ENCODE peak calls at places on chromosomes 1 and 21, in five cellular contexts. One of them, this sample, is unnamed.
A peak's percentile ranks its signal among the peaks of the same experiment; 100 is the strongest.

GRCh38 chr1:51264470-51264869 is 28.4 kb downstream of the RNF11 start:
- DNase-seq in MM.1S: no peak
- DNase-seq in hepatocyte: peak; percentile 31
- DNase-seq in HCT116: peak; percentile 19
- DNase-seq in PC-3: peak; percentile 82
- DNase-seq in this sample: peak; percentile 49

GRCh38 chr1:93061895-93062792 is 16.9 kb upstream of the MTF2 start:
- DNase-seq in MM.1S: peak; percentile 57
- DNase-seq in hepatocyte: peak; percentile 63
- DNase-seq in HCT116: peak; percentile 47
- DNase-seq in PC-3: peak; percentile 67
- DNase-seq in this sample: peak; percentile 25

GRCh38 chr1:46401964-46402626 is 8.0 kb downstream of the FAAH start:
- DNase-seq in MM.1S: no peak
- DNase-seq in hepatocyte: peak; percentile 89
- DNase-seq in HCT116: peak; percentile 43
- DNase-seq in PC-3: peak; percentile 56
- DNase-seq in this sample: peak; percentile 88

GRCh38 chr21:34545079-34545884 is 33.3 kb upstream of the KCNE1 start:
- DNase-seq in MM.1S: peak; percentile 81
- DNase-seq in hepatocyte: peak; percentile 53
- DNase-seq in HCT116: peak; percentile 40
- DNase-seq in PC-3: peak; percentile 65
- DNase-seq in this sample: peak; percentile 65

GRCh38 chr1:36737767-36738166 is 255.1 kb upstream of the CSF3R start:
- DNase-seq in MM.1S: no peak
- DNase-seq in hepatocyte: no peak
- DNase-seq in HCT116: no peak
- DNase-seq in PC-3: no peak
- DNase-seq in this sample: no peak

GRCh38 chr1:236066828-236067386 is 2.0 kb upstream of the NID1 start:
- DNase-seq in MM.1S: peak; percentile 57
- DNase-seq in hepatocyte: no peak
- DNase-seq in HCT116: no peak
- DNase-seq in PC-3: no peak
- DNase-seq in this sample: no peak

GRCh38 chr1:56577859-56578663 is 1.3 kb downstream of the PLPP3 start:
- DNase-seq in MM.1S: peak; percentile 22
- DNase-seq in hepatocyte: peak; percentile 72
- DNase-seq in HCT116: no peak
- DNase-seq in PC-3: peak; percentile 66
- DNase-seq in this sample: no peak

GRCh38 chr1:83689900-83690868 is 308.7 kb downstream of the TTLL7 start:
- DNase-seq in MM.1S: no peak
- DNase-seq in hepatocyte: no peak
- DNase-seq in HCT116: no peak
- DNase-seq in PC-3: no peak
- DNase-seq in this sample: no peak

GRCh38 chr1:17119076-17119743 is at the start of gene PADI2:
- DNase-seq in MM.1S: peak; percentile 52
- DNase-seq in hepatocyte: peak; percentile 91
- DNase-seq in HCT116: peak; percentile 34
- DNase-seq in PC-3: peak; percentile 76
- DNase-seq in this sample: peak; percentile 54

GRCh38 chr1:87393437-87394085 is 64.9 kb downstream of the LMO4 start:
- DNase-seq in MM.1S: no peak
- DNase-seq in hepatocyte: no peak
- DNase-seq in HCT116: no peak
- DNase-seq in PC-3: no peak
- DNase-seq in this sample: no peak

GRCh38 chr1:19384772-19385187 is 72.7 kb downstream of the SLC66A1 start:
- DNase-seq in MM.1S: no peak
- DNase-seq in hepatocyte: peak; percentile 78
- DNase-seq in HCT116: no peak
- DNase-seq in PC-3: no peak
- DNase-seq in this sample: no peak

GRCh38 chr1:2358651-2359640 is 32.4 kb downstream of the MORN1 start:
- DNase-seq in MM.1S: no peak
- DNase-seq in hepatocyte: no peak
- DNase-seq in HCT116: no peak
- DNase-seq in PC-3: no peak
- DNase-seq in this sample: no peak

GRCh38 chr1:201140235-201140940 is 13.4 kb upstream of the ASCL5 start:
- DNase-seq in MM.1S: no peak
- DNase-seq in hepatocyte: no peak
- DNase-seq in HCT116: no peak
- DNase-seq in PC-3: no peak
- DNase-seq in this sample: no peak

GRCh38 chr21:18620421-18620820 is 216.8 kb upstream of the TMPRSS15 start:
- DNase-seq in MM.1S: peak; percentile 74
- DNase-seq in hepatocyte: no peak
- DNase-seq in HCT116: no peak
- DNase-seq in PC-3: no peak
- DNase-seq in this sample: no peak

GRCh38 chr1:10992864-10993263 is 19.6 kb upstream of the TARDBP start:
- DNase-seq in MM.1S: no peak
- DNase-seq in hepatocyte: no peak
- DNase-seq in HCT116: no peak
- DNase-seq in PC-3: no peak
- DNase-seq in this sample: no peak

GRCh38 chr1:7366955-7367665 is 404.0 kb upstream of the VAMP3 start:
- DNase-seq in MM.1S: no peak
- DNase-seq in hepatocyte: peak; percentile 39
- DNase-seq in HCT116: no peak
- DNase-seq in PC-3: no peak
- DNase-seq in this sample: no peak

GRCh38 chr1:81695741-81696140 is 105.0 kb upstream of the ADGRL2 start:
- DNase-seq in MM.1S: no peak
- DNase-seq in hepatocyte: peak; percentile 36
- DNase-seq in HCT116: no peak
- DNase-seq in PC-3: peak; percentile 66
- DNase-seq in this sample: no peak

GRCh38 chr1:85091647-85092295 is 43.5 kb upstream of the MCOLN3 start:
- DNase-seq in MM.1S: no peak
- DNase-seq in hepatocyte: no peak
- DNase-seq in HCT116: no peak
- DNase-seq in PC-3: no peak
- DNase-seq in this sample: no peak

GRCh38 chr1:54543729-54544496 is 4.1 kb upstream of the ACOT11 start:
- DNase-seq in MM.1S: no peak
- DNase-seq in hepatocyte: no peak
- DNase-seq in HCT116: no peak
- DNase-seq in PC-3: no peak
- DNase-seq in this sample: no peak

GRCh38 chr1:2609271-2610035 is 22.9 kb downstream of the PRXL2B start:
- DNase-seq in MM.1S: no peak
- DNase-seq in hepatocyte: no peak
- DNase-seq in HCT116: no peak
- DNase-seq in PC-3: no peak
- DNase-seq in this sample: no peak

GRCh38 chr1:237562247-237562823 is 328.4 kb downstream of the ZP4 start:
- DNase-seq in MM.1S: peak; percentile 80
- DNase-seq in hepatocyte: peak; percentile 91
- DNase-seq in HCT116: no peak
- DNase-seq in PC-3: peak; percentile 84
- DNase-seq in this sample: no peak

GRCh38 chr21:33801424-33802405 is 113.9 kb downstream of the ATP5PO start:
- DNase-seq in MM.1S: peak; percentile 83
- DNase-seq in hepatocyte: peak; percentile 22
- DNase-seq in HCT116: peak; percentile 44
- DNase-seq in PC-3: peak; percentile 98
- DNase-seq in this sample: peak; percentile 72

GRCh38 chr1:84199257-84199656 is 55.2 kb downstream of the PRKACB start:
- DNase-seq in MM.1S: no peak
- DNase-seq in hepatocyte: no peak
- DNase-seq in HCT116: no peak
- DNase-seq in PC-3: no peak
- DNase-seq in this sample: no peak

GRCh38 chr1:207993477-207994445 is 82.8 kb upstream of the CD34 start:
- DNase-seq in MM.1S: peak; percentile 32
- DNase-seq in hepatocyte: no peak
- DNase-seq in HCT116: no peak
- DNase-seq in PC-3: peak; percentile 37
- DNase-seq in this sample: no peak

GRCh38 chr1:217562229-217562878 is 68.5 kb downstream of the GPATCH2 start:
- DNase-seq in MM.1S: no peak
- DNase-seq in hepatocyte: no peak
- DNase-seq in HCT116: no peak
- DNase-seq in PC-3: peak; percentile 97
- DNase-seq in this sample: peak; percentile 80

GRCh38 chr1:169427081-169427611 is at the start of gene CCDC181:
- DNase-seq in MM.1S: peak; percentile 53
- DNase-seq in hepatocyte: peak; percentile 78
- DNase-seq in HCT116: no peak
- DNase-seq in PC-3: no peak
- DNase-seq in this sample: no peak

GRCh38 chr1:89911186-89911976 is 83.5 kb upstream of the ZNF326 start:
- DNase-seq in MM.1S: no peak
- DNase-seq in hepatocyte: no peak
- DNase-seq in HCT116: no peak
- DNase-seq in PC-3: no peak
- DNase-seq in this sample: no peak

DNA sequence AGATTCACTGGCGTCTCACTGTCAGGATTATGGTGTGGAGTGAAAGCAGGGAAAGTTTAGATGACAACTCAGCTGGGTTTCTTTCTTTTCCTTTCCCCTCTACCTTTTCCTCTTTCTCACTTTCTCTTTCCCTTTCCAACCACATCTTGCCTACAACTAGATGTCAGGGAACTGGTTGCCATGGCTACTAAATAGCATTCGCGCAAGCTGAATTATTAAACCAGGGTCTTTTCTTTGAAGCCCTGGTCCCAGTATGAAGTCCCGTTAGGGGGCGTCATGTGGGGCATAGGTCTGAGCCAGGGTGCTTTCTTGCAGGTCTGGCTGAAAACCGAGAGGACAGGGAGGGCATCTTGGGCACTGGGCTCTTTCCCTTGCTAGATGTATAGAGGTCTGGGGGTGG is 168.4 kb upstream of the CACNA1E start:
- DNase-seq in MM.1S: no peak
- DNase-seq in hepatocyte: no peak
- DNase-seq in HCT116: no peak
- DNase-seq in PC-3: no peak
- DNase-seq in this sample: no peak
- H3K27me3 ChIP-seq in MM.1S: peaks cover 25% of the 10 kb centered on the region
- H3K27me3 ChIP-seq in hepatocyte: peaks cover 84% of the 10 kb centered on the region
- H3K27me3 ChIP-seq in HCT116: peaks cover 25% of the 10 kb centered on the region
- H3K27me3 ChIP-seq in PC-3: peaks cover 54% of the 10 kb centered on the region
- H3K27me3 ChIP-seq in this sample: peaks cover 87% of the 10 kb centered on the region

DNA sequence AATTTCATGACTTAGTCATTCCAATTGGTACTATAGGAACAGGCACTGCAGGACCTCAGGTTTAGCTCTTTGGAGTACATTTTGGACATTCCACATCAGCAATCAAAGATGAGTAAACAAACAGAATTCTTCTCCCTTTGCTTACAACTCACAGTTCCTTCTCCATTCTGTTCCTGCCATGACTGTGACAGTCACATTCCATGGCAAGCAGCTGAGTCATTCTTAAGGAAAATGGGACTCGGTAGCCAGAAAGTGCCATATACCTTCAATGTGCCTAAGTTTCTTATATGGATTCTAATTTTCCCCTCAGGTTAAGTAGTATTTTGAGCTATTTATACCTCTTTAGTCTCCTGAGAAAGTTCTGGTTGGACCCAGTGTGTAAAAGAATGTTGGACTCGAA is 25.6 kb downstream of the CRCT1 start:
- DNase-seq in MM.1S: no peak
- DNase-seq in hepatocyte: no peak
- DNase-seq in HCT116: no peak
- DNase-seq in PC-3: no peak
- DNase-seq in this sample: no peak
- H3K9me2 ChIP-seq in MM.1S: no peaks in the 10 kb centered on the region
- H3K9me2 ChIP-seq in hepatocyte: no peaks in the 10 kb centered on the region
- H3K9me2 ChIP-seq in HCT116: no peaks in the 10 kb centered on the region
- H3K9me2 ChIP-seq in PC-3: no peaks in the 10 kb centered on the region
- H3K9me2 ChIP-seq in this sample: no peaks in the 10 kb centered on the region

DNA sequence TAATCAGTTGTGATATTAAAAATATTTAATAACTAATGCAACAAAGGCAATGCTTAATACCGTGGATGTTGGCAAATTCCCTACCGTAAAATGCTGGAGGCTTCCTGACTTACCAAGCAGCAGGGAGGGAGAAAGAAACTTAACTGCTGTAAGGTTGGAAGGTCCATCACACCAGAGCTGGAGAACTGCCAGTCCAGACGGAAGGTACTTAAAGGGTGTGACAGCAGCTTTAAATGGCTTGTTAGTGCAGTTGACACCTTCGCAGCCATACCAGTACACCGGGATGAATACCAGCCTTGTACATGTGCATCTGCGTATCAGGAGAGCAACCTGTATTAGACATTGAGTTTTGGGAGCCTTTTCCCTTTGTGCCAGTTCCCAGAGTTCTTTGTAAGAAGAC is 269.5 kb upstream of the NCAM2 start:
- DNase-seq in MM.1S: no peak
- DNase-seq in hepatocyte: no peak
- DNase-seq in HCT116: no peak
- DNase-seq in PC-3: no peak
- DNase-seq in this sample: no peak
- H3K27me3 ChIP-seq in MM.1S: no peaks in the 10 kb centered on the region
- H3K27me3 ChIP-seq in hepatocyte: no peaks in the 10 kb centered on the region
- H3K27me3 ChIP-seq in HCT116: no peaks in the 10 kb centered on the region
- H3K27me3 ChIP-seq in PC-3: no peaks in the 10 kb centered on the region
- H3K27me3 ChIP-seq in this sample: no peaks in the 10 kb centered on the region

GRCh38 chr1:114043046-114043445 is 63.8 kb downstream of the OLFML3 start:
- DNase-seq in MM.1S: no peak
- DNase-seq in hepatocyte: no peak
- DNase-seq in HCT116: no peak
- DNase-seq in PC-3: no peak
- DNase-seq in this sample: no peak
- H3K9me2 ChIP-seq in MM.1S: no peaks in the 10 kb centered on the region
- H3K9me2 ChIP-seq in hepatocyte: no peaks in the 10 kb centered on the region
- H3K9me2 ChIP-seq in HCT116: no peaks in the 10 kb centered on the region
- H3K9me2 ChIP-seq in PC-3: no peaks in the 10 kb centered on the region
- H3K9me2 ChIP-seq in this sample: no peaks in the 10 kb centered on the region

GRCh38 chr21:44932366-44933181 is 7.3 kb upstream of the SLX9 start:
- DNase-seq in MM.1S: no peak
- DNase-seq in hepatocyte: peak; percentile 76
- DNase-seq in HCT116: no peak
- DNase-seq in PC-3: peak; percentile 56
- DNase-seq in this sample: peak; percentile 46

GRCh38 chr21:44929799-44930542 is 9.3 kb upstream of the ITGB2 start:
- DNase-seq in MM.1S: no peak
- DNase-seq in hepatocyte: no peak
- DNase-seq in HCT116: no peak
- DNase-seq in PC-3: no peak
- DNase-seq in this sample: no peak

GRCh38 chr21:44930543-44930981 is 9.3 kb upstream of the SLX9 start:
- DNase-seq in MM.1S: no peak
- DNase-seq in hepatocyte: no peak
- DNase-seq in HCT116: no peak
- DNase-seq in PC-3: peak; percentile 72
- DNase-seq in this sample: no peak

GRCh38 chr21:44931501-44932365 is 8.1 kb upstream of the SLX9 start:
- DNase-seq in MM.1S: no peak
- DNase-seq in hepatocyte: no peak
- DNase-seq in HCT116: no peak
- DNase-seq in PC-3: peak; percentile 49
- DNase-seq in this sample: no peak

GRCh38 chr21:44931137-44931500 is 8.7 kb upstream of the SLX9 start:
- DNase-seq in MM.1S: no peak
- DNase-seq in hepatocyte: no peak
- DNase-seq in HCT116: no peak
- DNase-seq in PC-3: peak; percentile 77
- DNase-seq in this sample: no peak
- H3K27me3 ChIP-seq in MM.1S: peaks cover 95% of the 10 kb centered on the region
- H3K27me3 ChIP-seq in hepatocyte: peaks cover 54% of the 10 kb centered on the region
- H3K27me3 ChIP-seq in HCT116: peaks cover 52% of the 10 kb centered on the region
- H3K27me3 ChIP-seq in PC-3: no peaks in the 10 kb centered on the region
- H3K27me3 ChIP-seq in this sample: no peaks in the 10 kb centered on the region

This sample was measured in PC-9.